ENCODE peak calls at places on chromosome 9, in eight cellular contexts. H is Caco-2; K is tibial nerve; M is tibial artery; X is CD8-positive, alpha-beta memory T cell; Q is hepatocyte; P is kidney; F is neuronal stem cell. O is an unnamed sample. For H3K4me1, the result is how much of the 10 kb centered on the place peaks cover.

GRCh38 chr9:18385676-18386075 is 88.3 kb upstream of the ADAMTSL1 start:
- DNase-seq in H (no peak), K (no peak), M (no peak), X (no peak), Q (no peak), P (no peak), F (no peak), O (no peak)

GRCh38 chr9:93625000-93625399 is 48.6 kb downstream of the PHF2 start:
- DNase-seq in H (no peak), K (no peak), M (no peak), X (no peak), Q (no peak), P (no peak), F (no peak), O (no peak)

GRCh38 chr9:129176786-129177442 is 1.1 kb downstream of the IER5L start:
- DNase-seq in H (peak), K (no peak), M (peak), X (peak), Q (peak), P (peak), F (no peak), O (peak)

GRCh38 chr9:79257215-79257614 is 314.6 kb upstream of the TLE4 start:
- DNase-seq in H (no peak), K (no peak), M (no peak), X (no peak), Q (peak), P (no peak), F (no peak), O (no peak)

GRCh38 chr9:70924905-70925547 is 196.4 kb downstream of the TRPM3 start:
- DNase-seq in H (peak), K (no peak), M (peak), X (no peak), Q (peak), P (no peak), F (peak), O (peak)

GRCh38 chr9:106864533-106865143 is 1.7 kb downstream of the ZNF462 start:
- DNase-seq in H (no peak), K (no peak), M (no peak), X (no peak), Q (peak), P (no peak), F (no peak), O (no peak)

GRCh38 chr9:129312731-129313130 is 134.7 kb upstream of the IER5L start:
- DNase-seq in H (no peak), K (peak), M (peak), X (no peak), Q (no peak), P (peak), F (no peak), O (no peak)

GRCh38 chr9:128182872-128183528 is 8.4 kb downstream of the CIZ1 start:
- DNase-seq in H (no peak), K (no peak), M (no peak), X (no peak), Q (no peak), P (no peak), F (no peak), O (no peak)

GRCh38 chr9:89661956-89662717 is 57.3 kb downstream of the GADD45G start:
- DNase-seq in H (peak), K (peak), M (peak), X (no peak), Q (peak), P (peak), F (peak), O (peak)

GRCh38 chr9:133155156-133155555 is 8.6 kb downstream of the GBGT1 start:
- DNase-seq in H (no peak), K (no peak), M (no peak), X (no peak), Q (no peak), P (peak), F (no peak), O (no peak)

GRCh38 chr9:109775516-109775915 is 4.5 kb upstream of the PALM2AKAP2 start:
- DNase-seq in H (no peak), K (no peak), M (no peak), X (no peak), Q (no peak), P (no peak), F (no peak), O (no peak)

GRCh38 chr9:37903581-37903830 is 421 bp downstream of the SLC25A51 start:
- DNase-seq in H (peak), K (no peak), M (peak), X (no peak), Q (peak), P (no peak), F (peak), O (peak)
- H3K4me1 ChIP-seq in H (under half), K (under half), M (under half), X (under half), Q (under half), P (under half), F (under half), O (under half)

GRCh38 chr9:98974106-98974505 is 30.4 kb downstream of the COL15A1 start:
- DNase-seq in H (no peak), K (no peak), M (peak), X (no peak), Q (no peak), P (no peak), F (no peak), O (no peak)

GRCh38 chr9:98974994-98975712 is 31.4 kb downstream of the COL15A1 start:
- DNase-seq in H (peak), K (peak), M (peak), X (peak), Q (peak), P (peak), F (peak), O (peak)

GRCh38 chr9:98974554-98974953 is 30.8 kb downstream of the COL15A1 start:
- DNase-seq in H (no peak), K (no peak), M (peak), X (no peak), Q (no peak), P (peak), F (no peak), O (no peak)

GRCh38 chr9:98972641-98973545 is 29.2 kb downstream of the COL15A1 start:
- DNase-seq in H (no peak), K (no peak), M (peak), X (no peak), Q (no peak), P (no peak), F (no peak), O (no peak)

GRCh38 chr9:98973546-98973921 is 29.8 kb downstream of the COL15A1 start:
- DNase-seq in H (no peak), K (no peak), M (peak), X (no peak), Q (no peak), P (no peak), F (no peak), O (no peak)
- H3K4me1 ChIP-seq in H (under half), K (under half), M (half or more), X (under half), Q (under half), P (under half), F (under half), O (under half)

GRCh38 chr9:111897831-111898144 is 1.2 kb downstream of the UGCG start:
- DNase-seq in H (no peak), K (no peak), M (no peak), X (peak), Q (no peak), P (no peak), F (no peak), O (no peak)

GRCh38 chr9:111896942-111897830 is 572 bp downstream of the UGCG start:
- DNase-seq in H (peak), K (peak), M (peak), X (no peak), Q (peak), P (peak), F (no peak), O (peak)

GRCh38 chr9:111895996-111896941 is at the start of gene UGCG:
- DNase-seq in H (peak), K (peak), M (peak), X (peak), Q (peak), P (peak), F (peak), O (peak)

GRCh38 chr9:111900081-111900805 is 3.6 kb downstream of the UGCG start:
- DNase-seq in H (no peak), K (no peak), M (no peak), X (no peak), Q (no peak), P (no peak), F (no peak), O (no peak)

DNA sequence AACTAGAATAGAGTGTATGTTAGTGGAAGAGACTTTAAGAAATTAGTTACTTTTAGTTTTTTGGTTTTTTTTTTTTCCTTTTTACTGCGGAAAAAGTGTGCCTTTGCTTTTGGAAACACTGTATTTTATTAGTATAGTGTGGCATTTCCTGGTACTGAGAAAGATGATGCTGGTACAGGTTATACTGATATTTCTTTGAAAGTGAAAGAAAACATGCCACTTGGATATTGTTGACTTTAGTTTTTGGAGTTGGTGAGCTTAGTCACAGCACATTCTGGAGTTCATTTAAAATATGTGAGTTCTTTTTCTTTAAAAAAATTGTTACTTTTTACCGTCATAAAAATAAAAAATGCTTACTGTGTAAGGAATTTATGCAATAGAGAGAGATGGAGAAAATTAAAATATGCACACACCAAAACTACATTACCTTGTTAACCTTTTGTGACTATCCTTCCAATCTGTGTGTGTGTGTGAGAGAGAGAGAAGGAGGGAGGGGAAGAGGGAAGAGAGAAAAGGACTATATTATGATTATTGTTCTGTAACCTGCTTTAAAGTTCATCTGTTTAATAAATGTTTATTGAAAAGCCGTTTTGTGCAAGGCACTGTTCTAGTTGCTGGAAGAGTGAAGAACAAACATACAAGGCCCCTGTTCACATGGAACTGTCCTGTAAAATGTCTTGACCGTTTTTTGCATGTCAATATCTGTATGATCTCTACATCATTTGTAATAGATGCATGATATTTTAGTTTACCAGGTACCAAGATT is 1.9 kb downstream of the UGCG start:
- DNase-seq in H (no peak), K (no peak), M (no peak), X (no peak), Q (no peak), P (no peak), F (no peak), O (no peak)
- H3K4me1 ChIP-seq in H (under half), K (under half), M (under half), X (half or more), Q (under half), P (under half), F (under half), O (under half)

DNA sequence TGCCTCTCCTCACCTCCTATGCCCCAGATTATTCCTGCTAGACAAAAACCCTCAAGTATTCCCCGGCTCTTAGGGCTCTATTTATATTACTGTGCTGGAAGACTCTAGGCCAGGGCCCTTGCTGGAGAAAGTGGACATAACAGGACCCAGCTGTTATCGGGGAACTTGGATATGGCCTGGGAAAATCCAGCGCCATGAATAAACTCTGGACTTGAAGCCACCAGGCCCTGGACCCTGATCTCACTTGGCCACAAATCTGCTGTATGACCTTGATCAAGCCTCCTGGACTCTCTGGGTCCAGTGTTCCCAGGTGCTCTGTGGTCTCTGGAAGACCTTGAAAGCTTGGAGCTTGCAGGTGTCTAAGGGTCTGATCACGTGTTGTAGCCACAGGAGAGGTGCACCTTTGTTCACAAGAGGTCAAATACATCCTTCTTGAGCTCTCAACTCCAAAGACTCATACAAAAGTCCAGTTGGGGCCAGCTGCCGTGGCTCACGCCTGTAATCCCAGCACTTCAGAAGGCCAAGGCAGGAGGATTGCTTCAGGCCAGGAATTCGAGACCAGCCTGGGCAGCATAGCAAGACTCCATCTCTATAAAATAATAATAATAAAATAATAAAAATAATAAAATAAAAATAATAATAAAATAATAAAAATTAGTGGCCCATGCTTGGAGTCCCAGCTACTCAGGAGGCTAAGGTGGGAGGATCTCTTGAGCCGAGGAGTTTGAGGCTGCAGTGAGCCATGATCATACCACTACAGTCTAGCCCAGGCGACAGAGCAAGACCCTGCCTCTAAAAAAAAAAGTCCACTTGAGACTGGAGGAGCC is 26.5 kb downstream of the COL27A1 start:
- DNase-seq in H (no peak), K (no peak), M (no peak), X (no peak), Q (no peak), P (peak), F (no peak), O (no peak)
- H3K4me1 ChIP-seq in H (under half), K (under half), M (half or more), X (under half), Q (under half), P (under half), F (under half), O (under half)

DNA sequence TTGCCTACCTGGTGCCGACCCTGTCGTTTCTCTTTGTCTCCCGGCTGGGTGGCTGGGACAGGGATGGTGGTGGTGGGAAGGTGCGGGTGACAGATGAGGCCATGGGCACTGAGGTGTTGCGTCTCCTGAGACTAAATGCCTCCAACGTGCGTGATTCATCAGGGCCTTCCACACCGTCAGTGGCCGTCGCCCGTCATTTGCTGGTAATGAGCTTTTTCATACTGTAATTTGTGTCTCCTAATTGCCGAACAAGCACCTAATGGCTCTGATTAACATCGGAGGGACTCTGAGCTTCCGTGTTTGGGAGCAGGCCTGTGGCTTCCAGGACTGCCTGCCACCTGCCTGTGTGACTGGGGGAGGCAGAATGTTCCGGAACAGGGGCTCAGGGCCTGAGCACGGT is 35.2 kb downstream of the RXRA start:
- DNase-seq in H (no peak), K (no peak), M (no peak), X (no peak), Q (no peak), P (no peak), F (no peak), O (no peak)
- H3K4me1 ChIP-seq in H (under half), K (half or more), M (half or more), X (under half), Q (half or more), P (under half), F (under half), O (under half)